ENCODE peak calls at places on chromosome X, in eight cellular contexts. E, U, N, D, J, Y, F and W are unnamed samples.
A peak's percentile ranks its signal among the peaks of the same experiment; 100 is the strongest.

GRCh38 chrX:127037179-127037578 is 217.7 kb downstream of the PRR32 start:
- DNase-seq in E (no peak), U (no peak), N (no peak), D (no peak), J (no peak), Y (no peak), F (no peak), W (no peak)

GRCh38 chrX:13468096-13468495 is 101.3 kb upstream of the EGFL6 start:
- DNase-seq in E (no peak), U (no peak), N (no peak), D (no peak), J (no peak), Y (no peak), F (peak; percentile 12), W (no peak)

GRCh38 chrX:154717824-154718223 is 33.1 kb downstream of the GAB3 start:
- DNase-seq in E (peak; percentile 85), U (no peak), N (peak; percentile 62), D (peak; percentile 42), J (no peak), Y (no peak), F (no peak), W (peak; percentile 88)

GRCh38 chrX:94204524-94204923 is 530.5 kb downstream of the FAM133A start:
- DNase-seq in E (peak; percentile 53), U (no peak), N (no peak), D (no peak), J (no peak), Y (no peak), F (peak; percentile 89), W (no peak)

GRCh38 chrX:30863969-30864368 is 25.1 kb downstream of the TAB3 start:
- DNase-seq in E (no peak), U (no peak), N (no peak), D (no peak), J (no peak), Y (no peak), F (no peak), W (no peak)

GRCh38 chrX:136146614-136147319 is 566 bp upstream of the FHL1 start:
- DNase-seq in E (no peak), U (no peak), N (no peak), D (no peak), J (peak; percentile 42), Y (no peak), F (no peak), W (no peak)

GRCh38 chrX:45006002-45006800 is 133.2 kb downstream of the KDM6A start:
- DNase-seq in E (no peak), U (no peak), N (no peak), D (no peak), J (peak; percentile 5), Y (no peak), F (peak; percentile 74), W (no peak)

GRCh38 chrX:75301060-75301459 is 27.2 kb downstream of the UPRT start:
- DNase-seq in E (no peak), U (no peak), N (no peak), D (no peak), J (no peak), Y (no peak), F (no peak), W (peak; percentile 20)

GRCh38 chrX:13109811-13110210 is 65.4 kb upstream of the FAM9C start:
- DNase-seq in E (no peak), U (no peak), N (no peak), D (no peak), J (no peak), Y (no peak), F (no peak), W (no peak)

GRCh38 chrX:41796050-41796449 is 72.1 kb downstream of the GPR82 start:
- DNase-seq in E (no peak), U (no peak), N (no peak), D (no peak), J (no peak), Y (no peak), F (no peak), W (no peak)